ENCODE peak calls at places on chromosomes 16 and 17, in four cellular contexts. J, Q, M and H are unnamed samples.
A peak's percentile ranks its signal among the peaks of the same experiment; 100 is the strongest.

GRCh38 chr16:66427871-66428681 is 981 bp downstream of the BEAN1 start:
- DNase-seq in J (no peak), Q (no peak), M (no peak), H (no peak)

GRCh38 chr17:37068266-37068665 is 119.5 kb downstream of the AATF start:
- DNase-seq in J (no peak), Q (no peak), M (peak; percentile 20), H (no peak)

GRCh38 chr17:56440391-56440790 is 153.1 kb upstream of the NOG start:
- DNase-seq in J (no peak), Q (no peak), M (no peak), H (no peak)

GRCh38 chr16:67115649-67116048 is 5.9 kb downstream of the PHAF1 start:
- DNase-seq in J (no peak), Q (no peak), M (peak; percentile 33), H (peak; percentile 47)

GRCh38 chr17:62916684-62917571 is 49.1 kb upstream of the TANC2 start:
- DNase-seq in J (no peak), Q (no peak), M (no peak), H (no peak)

GRCh38 chr16:3608069-3608468 is 3.3 kb downstream of the SLX4 start:
- DNase-seq in J (no peak), Q (no peak), M (no peak), H (no peak)

GRCh38 chr16:86797700-86798099 is 219.4 kb downstream of the FOXL1 start:
- DNase-seq in J (no peak), Q (no peak), M (no peak), H (no peak)

GRCh38 chr16:4664538-4665418 is 28.6 kb upstream of the NUDT16L1 start:
- DNase-seq in J (no peak), Q (peak; percentile 74), M (no peak), H (no peak)

GRCh38 chr16:10202650-10203049 is 20.4 kb upstream of the GRIN2A start:
- DNase-seq in J (no peak), Q (no peak), M (no peak), H (no peak)

GRCh38 chr17:64084940-64085649 is 44.8 kb downstream of the ERN1 start:
- DNase-seq in J (peak; percentile 13), Q (no peak), M (no peak), H (no peak)

GRCh38 chr17:50027639-50028206 is 28.2 kb upstream of the ITGA3 start:
- DNase-seq in J (peak; percentile 23), Q (no peak), M (no peak), H (peak; percentile 93)

GRCh38 chr16:12833939-12834338 is 30.3 kb upstream of the CPPED1 start:
- DNase-seq in J (no peak), Q (no peak), M (no peak), H (no peak)

GRCh38 chr16:81521141-81521626 is 76.6 kb downstream of the CMIP start:
- DNase-seq in J (no peak), Q (peak; percentile 80), M (no peak), H (no peak)

GRCh38 chr16:3590736-3591435 is 13.7 kb upstream of the NLRC3 start:
- DNase-seq in J (no peak), Q (no peak), M (no peak), H (no peak)

GRCh38 chr16:73365010-73365409 is 317.1 kb upstream of the ZFHX3 start:
- DNase-seq in J (peak; percentile 17), Q (no peak), M (no peak), H (no peak)

GRCh38 chr16:75379911-75380847 is 53.1 kb downstream of the CFDP1 start:
- DNase-seq in J (no peak), Q (peak; percentile 66), M (no peak), H (no peak)

GRCh38 chr16:67483731-67484525 is 581 bp upstream of the AGRP start:
- DNase-seq in J (no peak), Q (no peak), M (no peak), H (no peak)

GRCh38 chr16:57893559-57894389 is 77.2 kb downstream of the CNGB1 start:
- DNase-seq in J (no peak), Q (no peak), M (no peak), H (no peak)

GRCh38 chr16:49504626-49505025 is 131.0 kb downstream of the C16orf78 start:
- DNase-seq in J (no peak), Q (no peak), M (peak; percentile 42), H (no peak)

GRCh38 chr16:11447272-11447671 is 102.0 kb downstream of the RMI2 start:
- DNase-seq in J (no peak), Q (no peak), M (no peak), H (no peak)

GRCh38 chr17:71460943-71461342 is 659.9 kb upstream of the SOX9 start:
- DNase-seq in J (peak; percentile 40), Q (no peak), M (no peak), H (no peak)
- TF ChIP-seq CTCF in J (peak; percentile 61), Q (no peak), M (no peak), H (no peak)

GRCh38 chr16:85571563-85571812 is 41.6 kb upstream of the GSE1 start:
- DNase-seq in J (no peak), Q (no peak), M (no peak), H (no peak)
- H3K4me3 ChIP-seq in J (no peak overlapping the region), Q (no peak overlapping the region), M (no peak overlapping the region), H (no peak overlapping the region)

GRCh38 chr16:87840462-87840978 is 28.8 kb downstream of the SLC7A5 start:
- DNase-seq in J (no peak), Q (no peak), M (no peak), H (no peak)
- TF ChIP-seq CTCF in J (no peak), Q (no peak), M (no peak), H (no peak)

GRCh38 chr17:76562734-76563148 is 22.9 kb downstream of the PRCD start:
- DNase-seq in J (peak; percentile 86), Q (no peak), M (no peak), H (no peak)
- H3K4me3 ChIP-seq in J (no peak overlapping the region), Q (no peak overlapping the region), M (no peak overlapping the region), H (peak overlapping the region; percentile 18)

GRCh38 chr17:20226814-20227482 is 217.8 kb downstream of the SPECC1 start:
- DNase-seq in J (peak; percentile 84), Q (peak; percentile 45), M (peak; percentile 77), H (peak; percentile 84)

GRCh38 chr17:20223808-20224328 is 214.7 kb downstream of the SPECC1 start:
- DNase-seq in J (no peak), Q (no peak), M (no peak), H (no peak)

GRCh38 chr17:20224379-20224778 is 215.2 kb downstream of the SPECC1 start:
- DNase-seq in J (no peak), Q (no peak), M (no peak), H (no peak)

GRCh38 chr17:20228410-20228809 is 219.3 kb downstream of the SPECC1 start:
- DNase-seq in J (no peak), Q (no peak), M (no peak), H (no peak)

GRCh38 chr17:20225162-20226115 is 216.3 kb downstream of the SPECC1 start:
- DNase-seq in J (peak; percentile 19), Q (no peak), M (no peak), H (no peak)
- TF ChIP-seq CTCF in J (peak; percentile 26), Q (no peak), M (no peak), H (no peak)

DNA sequence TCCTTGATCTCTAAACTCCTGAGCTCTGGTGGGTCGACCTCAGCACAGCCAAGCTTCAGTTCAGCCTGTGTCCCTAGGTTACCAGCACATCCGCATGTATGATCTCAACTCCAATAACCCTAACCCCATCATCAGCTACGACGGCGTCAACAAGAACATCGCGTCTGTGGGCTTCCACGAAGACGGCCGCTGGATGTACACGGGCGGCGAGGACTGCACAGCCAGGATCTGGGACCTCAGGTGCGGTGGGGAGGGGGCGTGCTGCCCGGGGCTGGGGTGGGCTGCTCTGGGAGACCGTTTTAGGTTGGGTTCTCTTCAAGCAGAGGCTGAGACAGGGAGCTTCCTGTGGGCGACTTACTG is 1.1 kb downstream of the MLST8 start:
- DNase-seq in J (no peak), Q (no peak), M (no peak), H (no peak)
- H3K4me3 ChIP-seq in J (peak overlapping the region; percentile 74), Q (peak overlapping the region; percentile 98), M (peak overlapping the region; percentile 79), H (peak overlapping the region; percentile 83)

GRCh38 chr17:76473541-76473985 is 6.2 kb downstream of the AANAT start:
- DNase-seq in J (no peak), Q (no peak), M (peak; percentile 54), H (peak; percentile 70)
- TF ChIP-seq CTCF in J (peak; percentile 37), Q (no peak), M (no peak), H (no peak)

GRCh38 chr17:45413498-45413923 is 19.2 kb downstream of the ARHGAP27 start:
- DNase-seq in J (no peak), Q (peak; percentile 69), M (no peak), H (no peak)

GRCh38 chr17:45409659-45410076 is 23.0 kb downstream of the ARHGAP27 start:
- DNase-seq in J (no peak), Q (no peak), M (no peak), H (no peak)

GRCh38 chr17:45408611-45409421 is 23.9 kb downstream of the ARHGAP27 start:
- DNase-seq in J (no peak), Q (no peak), M (no peak), H (no peak)

GRCh38 chr17:45411348-45412105 is 21.1 kb downstream of the ARHGAP27 start:
- DNase-seq in J (no peak), Q (no peak), M (no peak), H (no peak)

GRCh38 chr17:45410144-45411091 is 22.3 kb downstream of the ARHGAP27 start:
- DNase-seq in J (no peak), Q (peak; percentile 83), M (no peak), H (no peak)
- H3K4me3 ChIP-seq in J (no peak overlapping the region), Q (peak overlapping the region; percentile 44), M (peak overlapping the region; percentile 40), H (peak overlapping the region; percentile 58)

DNA sequence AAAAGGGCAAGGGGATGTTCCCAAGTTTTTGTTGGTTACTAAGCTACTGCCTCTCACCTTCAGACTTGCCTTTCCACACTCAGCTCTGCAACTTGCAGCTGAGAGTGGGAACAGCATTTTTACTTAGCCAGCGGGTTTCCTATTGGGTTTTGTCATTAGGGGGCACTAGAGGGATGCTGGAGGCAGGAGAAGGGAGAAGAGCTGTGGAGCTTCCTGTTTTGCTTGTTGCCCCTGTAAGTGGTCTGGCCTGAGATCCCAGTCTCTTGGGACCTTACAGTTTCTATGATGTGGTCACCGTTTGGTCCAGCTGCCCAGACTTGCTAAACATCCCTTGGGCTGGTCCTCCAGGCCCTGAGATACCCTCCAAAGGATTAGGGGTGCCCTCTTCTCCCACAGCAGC is 209.6 kb upstream of the NLRP1 start:
- DNase-seq in J (no peak), Q (no peak), M (no peak), H (peak; percentile 22)
- TF ChIP-seq CTCF in J (peak; percentile 20), Q (no peak), M (no peak), H (no peak)

GRCh38 chr16:90022209-90023077 is 3.2 kb upstream of the DBNDD1 start:
- DNase-seq in J (peak; percentile 96), Q (peak; percentile 74), M (peak; percentile 92), H (peak; percentile 91)
- H3K4me3 ChIP-seq in J (peak overlapping the region; percentile 81), Q (peak overlapping the region; percentile 71), M (peak overlapping the region; percentile 69), H (peak overlapping the region; percentile 78)